ENCODE peak calls at places on chromosome 20, in five cellular contexts. One of them, this sample, is unnamed.

GRCh38 chr20:1330075-1330830 is 1.3 kb upstream of the SDCBP2 start:
- DNase-seq in GM23338: no peak
- DNase-seq in A673: no peak
- DNase-seq in uterus: peak
- DNase-seq in BE2C: no peak
- DNase-seq in this sample: no peak

GRCh38 chr20:53829706-53830521 is 236.3 kb upstream of the ZNF217 start:
- DNase-seq in GM23338: no peak
- DNase-seq in A673: peak
- DNase-seq in uterus: no peak
- DNase-seq in BE2C: no peak
- DNase-seq in this sample: no peak

GRCh38 chr20:62791301-62792181 is 4.7 kb upstream of the MRGBP start:
- DNase-seq in GM23338: peak
- DNase-seq in A673: peak
- DNase-seq in uterus: peak
- DNase-seq in BE2C: peak
- DNase-seq in this sample: peak

GRCh38 chr20:45835230-45836224 is 1.9 kb downstream of the SNX21 start:
- DNase-seq in GM23338: no peak
- DNase-seq in A673: no peak
- DNase-seq in uterus: peak
- DNase-seq in BE2C: no peak
- DNase-seq in this sample: no peak

GRCh38 chr20:33006776-33007375 is 628 bp upstream of the BPIFB2 start:
- DNase-seq in GM23338: no peak
- DNase-seq in A673: no peak
- DNase-seq in uterus: no peak
- DNase-seq in BE2C: no peak
- DNase-seq in this sample: no peak

GRCh38 chr20:4091332-4092135 is 76.2 kb upstream of the RNF24 start:
- DNase-seq in GM23338: peak
- DNase-seq in A673: peak
- DNase-seq in uterus: peak
- DNase-seq in BE2C: peak
- DNase-seq in this sample: peak

GRCh38 chr20:51022803-51023616 is at the start of gene KCNG1:
- DNase-seq in GM23338: peak
- DNase-seq in A673: peak
- DNase-seq in uterus: peak
- DNase-seq in BE2C: peak
- DNase-seq in this sample: peak

GRCh38 chr20:64111841-64112641 is 4.7 kb upstream of the NPBWR2 start:
- DNase-seq in GM23338: peak
- DNase-seq in A673: peak
- DNase-seq in uterus: no peak
- DNase-seq in BE2C: peak
- DNase-seq in this sample: no peak

GRCh38 chr20:35578469-35578868 is 36.6 kb downstream of the ERGIC3 start:
- DNase-seq in GM23338: no peak
- DNase-seq in A673: no peak
- DNase-seq in uterus: no peak
- DNase-seq in BE2C: no peak
- DNase-seq in this sample: no peak

GRCh38 chr20:22838001-22838400 is 197.1 kb upstream of the SSTR4 start:
- DNase-seq in GM23338: no peak
- DNase-seq in A673: no peak
- DNase-seq in uterus: no peak
- DNase-seq in BE2C: no peak
- DNase-seq in this sample: no peak

GRCh38 chr20:48823960-48824497 is 3.8 kb downstream of the PREX1 start:
- DNase-seq in GM23338: no peak
- DNase-seq in A673: no peak
- DNase-seq in uterus: no peak
- DNase-seq in BE2C: no peak
- DNase-seq in this sample: no peak

GRCh38 chr20:35511814-35512420 is 17.5 kb downstream of the C20orf173 start:
- DNase-seq in GM23338: peak
- DNase-seq in A673: peak
- DNase-seq in uterus: no peak
- DNase-seq in BE2C: peak
- DNase-seq in this sample: peak

GRCh38 chr20:19661717-19662637 is 96.1 kb upstream of the RIN2 start:
- DNase-seq in GM23338: peak
- DNase-seq in A673: peak
- DNase-seq in uterus: peak
- DNase-seq in BE2C: peak
- DNase-seq in this sample: peak

GRCh38 chr20:57038608-57039440 is 227.6 kb downstream of the BMP7 start:
- DNase-seq in GM23338: no peak
- DNase-seq in A673: no peak
- DNase-seq in uterus: no peak
- DNase-seq in BE2C: no peak
- DNase-seq in this sample: no peak

GRCh38 chr20:36344517-36345132 is 38.5 kb downstream of the DLGAP4 start:
- DNase-seq in GM23338: peak
- DNase-seq in A673: peak
- DNase-seq in uterus: peak
- DNase-seq in BE2C: no peak
- DNase-seq in this sample: peak

GRCh38 chr20:50762435-50763201 is 31.2 kb downstream of the PARD6B start:
- DNase-seq in GM23338: no peak
- DNase-seq in A673: no peak
- DNase-seq in uterus: peak
- DNase-seq in BE2C: peak
- DNase-seq in this sample: no peak

GRCh38 chr20:38579921-38580320 is 1.1 kb upstream of the ADIG start:
- DNase-seq in GM23338: no peak
- DNase-seq in A673: no peak
- DNase-seq in uterus: no peak
- DNase-seq in BE2C: no peak
- DNase-seq in this sample: no peak

GRCh38 chr20:9478801-9479200 is 35.6 kb upstream of the LAMP5 start:
- DNase-seq in GM23338: no peak
- DNase-seq in A673: no peak
- DNase-seq in uterus: no peak
- DNase-seq in BE2C: no peak
- DNase-seq in this sample: no peak

GRCh38 chr20:38132910-38133501 is 32.1 kb downstream of the TGM2 start:
- DNase-seq in GM23338: no peak
- DNase-seq in A673: no peak
- DNase-seq in uterus: no peak
- DNase-seq in BE2C: no peak
- DNase-seq in this sample: no peak

GRCh38 chr20:23153696-23154341 is 67.7 kb upstream of the CD93 start:
- DNase-seq in GM23338: no peak
- DNase-seq in A673: no peak
- DNase-seq in uterus: no peak
- DNase-seq in BE2C: no peak
- DNase-seq in this sample: no peak

GRCh38 chr20:60209048-60209447 is 250.8 kb downstream of the CDH26 start:
- DNase-seq in GM23338: no peak
- DNase-seq in A673: no peak
- DNase-seq in uterus: no peak
- DNase-seq in BE2C: no peak
- DNase-seq in this sample: no peak

GRCh38 chr20:60202046-60202445 is 243.8 kb downstream of the CDH26 start:
- DNase-seq in GM23338: no peak
- DNase-seq in A673: no peak
- DNase-seq in uterus: no peak
- DNase-seq in BE2C: no peak
- DNase-seq in this sample: no peak

GRCh38 chr20:60203451-60203850 is 245.2 kb downstream of the CDH26 start:
- DNase-seq in GM23338: no peak
- DNase-seq in A673: no peak
- DNase-seq in uterus: no peak
- DNase-seq in BE2C: no peak
- DNase-seq in this sample: no peak

GRCh38 chr20:60204601-60205000 is 246.4 kb downstream of the CDH26 start:
- DNase-seq in GM23338: no peak
- DNase-seq in A673: no peak
- DNase-seq in uterus: no peak
- DNase-seq in BE2C: no peak
- DNase-seq in this sample: no peak

DNA sequence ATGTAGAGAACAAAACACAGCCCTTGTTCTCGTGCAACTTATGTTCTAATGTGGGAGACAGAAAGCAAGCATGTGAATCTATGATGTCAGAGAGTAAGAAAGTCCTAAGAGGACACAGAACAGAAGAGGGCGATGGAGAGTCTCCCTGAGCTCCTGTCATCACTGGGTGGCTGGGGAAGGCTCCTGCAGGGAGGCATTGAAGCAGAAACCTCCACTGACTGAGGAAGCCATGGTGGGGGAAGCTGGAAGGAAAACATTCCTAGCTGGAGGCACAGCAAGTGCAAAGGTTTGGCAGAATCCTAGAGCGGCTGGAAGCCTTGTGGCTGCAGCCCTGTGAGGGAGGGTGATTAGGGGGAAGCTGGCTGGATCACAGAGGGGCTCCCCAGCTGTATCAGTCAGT is 248.0 kb downstream of the CDH26 start:
- DNase-seq in GM23338: peak
- DNase-seq in A673: peak
- DNase-seq in uterus: no peak
- DNase-seq in BE2C: no peak
- DNase-seq in this sample: peak
- TF ChIP-seq CTCF in GM23338: peak
- TF ChIP-seq CTCF in A673: peak
- TF ChIP-seq CTCF in uterus: no peak
- TF ChIP-seq CTCF in BE2C: peak
- TF ChIP-seq CTCF in this sample: no peak

DNA sequence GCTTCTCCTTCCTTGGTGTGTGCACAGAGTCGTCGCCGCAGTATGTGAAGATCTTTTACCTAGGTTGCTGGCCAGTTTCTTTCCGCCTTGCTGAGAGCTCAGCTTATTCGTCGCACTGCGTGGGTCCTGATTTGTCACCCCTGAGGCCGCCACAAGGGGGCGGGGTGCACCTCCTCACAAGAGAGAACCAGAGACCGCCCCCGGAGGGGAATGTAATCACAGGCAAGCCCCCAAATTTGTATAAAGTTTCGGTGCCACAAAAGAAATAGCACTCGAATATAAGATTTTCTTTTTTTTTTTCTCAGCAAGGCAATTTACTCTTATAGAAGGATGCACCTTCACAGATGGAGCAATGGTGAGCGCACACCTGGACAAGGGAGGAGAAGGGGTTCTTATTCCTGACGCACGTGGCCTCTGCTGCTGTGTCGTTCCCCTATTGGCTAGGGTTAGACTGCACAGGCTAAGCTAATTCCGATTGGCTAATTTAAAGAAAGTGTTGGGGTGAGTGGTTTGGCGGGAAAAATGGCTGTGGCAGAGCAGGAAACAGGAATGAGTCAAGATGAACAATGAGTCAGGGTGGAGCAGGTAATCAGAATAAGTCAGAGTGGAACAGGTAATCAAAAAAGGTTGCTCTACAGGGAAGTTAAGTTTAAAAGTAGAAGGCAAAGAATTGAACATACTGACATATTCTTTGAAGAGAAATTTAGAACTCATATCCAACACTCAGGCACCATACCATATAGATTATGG is 19.5 kb downstream of the NCOA3 start:
- DNase-seq in GM23338: peak
- DNase-seq in A673: no peak
- DNase-seq in uterus: no peak
- DNase-seq in BE2C: peak
- DNase-seq in this sample: no peak
- TF ChIP-seq CTCF in GM23338: peak
- TF ChIP-seq CTCF in A673: peak
- TF ChIP-seq CTCF in uterus: no peak
- TF ChIP-seq CTCF in BE2C: peak
- TF ChIP-seq CTCF in this sample: peak

GRCh38 chr20:14826926-14827325 is 489.5 kb upstream of the FLRT3 start:
- DNase-seq in GM23338: no peak
- DNase-seq in A673: no peak
- DNase-seq in uterus: no peak
- DNase-seq in BE2C: peak
- DNase-seq in this sample: no peak

GRCh38 chr20:14820771-14821170 is 483.4 kb upstream of the FLRT3 start:
- DNase-seq in GM23338: no peak
- DNase-seq in A673: no peak
- DNase-seq in uterus: no peak
- DNase-seq in BE2C: no peak
- DNase-seq in this sample: no peak

GRCh38 chr20:14821251-14821650 is 483.8 kb upstream of the FLRT3 start:
- DNase-seq in GM23338: no peak
- DNase-seq in A673: no peak
- DNase-seq in uterus: no peak
- DNase-seq in BE2C: no peak
- DNase-seq in this sample: no peak

GRCh38 chr20:14828459-14828858 is 491.0 kb upstream of the FLRT3 start:
- DNase-seq in GM23338: no peak
- DNase-seq in A673: no peak
- DNase-seq in uterus: no peak
- DNase-seq in BE2C: no peak
- DNase-seq in this sample: no peak

GRCh38 chr20:14824996-14825395 is 487.6 kb upstream of the FLRT3 start:
- DNase-seq in GM23338: no peak
- DNase-seq in A673: no peak
- DNase-seq in uterus: no peak
- DNase-seq in BE2C: no peak
- DNase-seq in this sample: no peak
- TF ChIP-seq CTCF in GM23338: no peak
- TF ChIP-seq CTCF in A673: no peak
- TF ChIP-seq CTCF in uterus: no peak
- TF ChIP-seq CTCF in BE2C: no peak
- TF ChIP-seq CTCF in this sample: no peak

GRCh38 chr20:8225658-8226057 is 93.6 kb downstream of the PLCB1 start:
- DNase-seq in GM23338: no peak
- DNase-seq in A673: no peak
- DNase-seq in uterus: no peak
- DNase-seq in BE2C: no peak
- DNase-seq in this sample: no peak

GRCh38 chr20:8229090-8229489 is 97.0 kb downstream of the PLCB1 start:
- DNase-seq in GM23338: no peak
- DNase-seq in A673: no peak
- DNase-seq in uterus: no peak
- DNase-seq in BE2C: no peak
- DNase-seq in this sample: no peak

GRCh38 chr20:8228315-8228714 is 96.2 kb downstream of the PLCB1 start:
- DNase-seq in GM23338: no peak
- DNase-seq in A673: no peak
- DNase-seq in uterus: no peak
- DNase-seq in BE2C: peak
- DNase-seq in this sample: no peak

GRCh38 chr20:8226106-8226505 is 94.0 kb downstream of the PLCB1 start:
- DNase-seq in GM23338: no peak
- DNase-seq in A673: no peak
- DNase-seq in uterus: no peak
- DNase-seq in BE2C: no peak
- DNase-seq in this sample: no peak

DNA sequence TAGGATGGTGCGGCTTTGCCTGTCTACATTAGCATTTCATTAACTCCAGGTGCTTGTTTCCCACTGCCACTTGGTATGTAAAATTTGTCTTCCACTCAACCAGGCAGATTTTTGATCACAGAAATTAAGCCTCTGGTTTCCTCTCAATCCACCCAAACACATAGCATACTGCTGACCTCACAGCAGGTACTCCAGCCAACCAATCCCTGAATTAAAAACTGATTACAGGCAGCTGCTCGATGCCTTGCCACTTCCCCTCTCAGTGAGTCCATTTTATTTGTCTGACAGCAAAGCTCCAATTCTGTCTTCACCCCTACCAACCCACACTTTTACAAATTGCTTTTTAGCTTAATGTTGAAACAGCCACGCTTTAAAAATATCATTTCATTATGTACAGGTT is 95.2 kb downstream of the PLCB1 start:
- DNase-seq in GM23338: no peak
- DNase-seq in A673: no peak
- DNase-seq in uterus: no peak
- DNase-seq in BE2C: no peak
- DNase-seq in this sample: no peak
- TF ChIP-seq CTCF in GM23338: no peak
- TF ChIP-seq CTCF in A673: no peak
- TF ChIP-seq CTCF in uterus: no peak
- TF ChIP-seq CTCF in BE2C: no peak
- TF ChIP-seq CTCF in this sample: no peak

This sample was measured in endothelial cell.